ENCODE peak calls at places on chromosome X, in ten cellular contexts. M, X, C, E, K, S, U, G, B and J are unnamed samples.

GRCh38 chrX:79266702-79267101 is 100.4 kb downstream of the ITM2A start:
- DNase-seq in M (no peak), X (no peak), C (no peak), E (no peak), K (no peak), S (no peak), U (no peak), G (no peak), B (no peak), J (no peak)

GRCh38 chrX:41334866-41335589 is 1.1 kb downstream of the DDX3X start:
- DNase-seq in M (peak), X (no peak), C (no peak), E (peak), K (peak), S (peak), U (peak), G (peak), B (no peak), J (no peak)

GRCh38 chrX:11290673-11291072 is 2.5 kb upstream of the AMELX start:
- DNase-seq in M (no peak), X (no peak), C (no peak), E (no peak), K (no peak), S (no peak), U (no peak), G (no peak), B (no peak), J (no peak)

GRCh38 chrX:110167952-110168451 is 149.9 kb downstream of the AMMECR1 start:
- DNase-seq in M (no peak), X (no peak), C (no peak), E (peak), K (peak), S (peak), U (peak), G (no peak), B (no peak), J (no peak)

GRCh38 chrX:134999469-134999868 is 8.7 kb downstream of the SMIM10 start:
- DNase-seq in M (no peak), X (peak), C (peak), E (no peak), K (no peak), S (peak), U (no peak), G (peak), B (peak), J (peak)

GRCh38 chrX:108399427-108400165 is 38.6 kb downstream of the COL4A6 start:
- DNase-seq in M (no peak), X (no peak), C (no peak), E (no peak), K (no peak), S (peak), U (no peak), G (peak), B (peak), J (no peak)

GRCh38 chrX:9253211-9253610 is 211.6 kb upstream of the TBL1X start:
- DNase-seq in M (no peak), X (no peak), C (no peak), E (no peak), K (no peak), S (no peak), U (no peak), G (no peak), B (no peak), J (no peak)

GRCh38 chrX:128897611-128898010 is 625.7 kb downstream of the SMARCA1 start:
- DNase-seq in M (no peak), X (no peak), C (no peak), E (no peak), K (no peak), S (no peak), U (no peak), G (no peak), B (no peak), J (peak)

GRCh38 chrX:42289492-42290385 is 366.4 kb upstream of the CASK start:
- DNase-seq in M (no peak), X (no peak), C (no peak), E (no peak), K (no peak), S (no peak), U (no peak), G (no peak), B (no peak), J (no peak)

GRCh38 chrX:133726211-133726630 is 259.2 kb downstream of the GPC3 start:
- DNase-seq in M (no peak), X (no peak), C (peak), E (no peak), K (no peak), S (peak), U (no peak), G (peak), B (peak), J (peak)

GRCh38 chrX:153598541-153599191 is at the start of gene CCNQ:
- DNase-seq in M (no peak), X (no peak), C (no peak), E (peak), K (no peak), S (peak), U (no peak), G (peak), B (no peak), J (no peak)

GRCh38 chrX:12263211-12263610 is 124.9 kb downstream of the FRMPD4 start:
- DNase-seq in M (no peak), X (no peak), C (no peak), E (no peak), K (no peak), S (peak), U (no peak), G (no peak), B (no peak), J (no peak)

GRCh38 chrX:135528756-135529155 is 8.3 kb downstream of the INTS6L start:
- DNase-seq in M (no peak), X (no peak), C (no peak), E (no peak), K (no peak), S (no peak), U (no peak), G (no peak), B (no peak), J (no peak)

GRCh38 chrX:13646154-13646549 is 6.8 kb upstream of the TCEANC start:
- DNase-seq in M (no peak), X (no peak), C (peak), E (no peak), K (peak), S (peak), U (peak), G (peak), B (no peak), J (no peak)

GRCh38 chrX:43064096-43064495 is 286.1 kb upstream of the PPP1R2C start:
- DNase-seq in M (no peak), X (no peak), C (no peak), E (no peak), K (no peak), S (peak), U (no peak), G (no peak), B (no peak), J (no peak)

GRCh38 chrX:66262807-66263206 is 98.8 kb downstream of the HEPH start:
- DNase-seq in M (no peak), X (no peak), C (no peak), E (no peak), K (no peak), S (no peak), U (no peak), G (no peak), B (no peak), J (no peak)

GRCh38 chrX:50988649-50989048 is 78.1 kb downstream of the BMP15 start:
- DNase-seq in M (no peak), X (no peak), C (no peak), E (no peak), K (peak), S (peak), U (no peak), G (peak), B (no peak), J (no peak)

GRCh38 chrX:47514553-47515235 is 31.7 kb upstream of the ZNF41 start:
- DNase-seq in M (no peak), X (no peak), C (no peak), E (no peak), K (no peak), S (peak), U (no peak), G (peak), B (peak), J (no peak)

GRCh38 chrX:37879692-37880091 is 32.3 kb upstream of the DYNLT3 start:
- DNase-seq in M (no peak), X (no peak), C (no peak), E (no peak), K (no peak), S (peak), U (no peak), G (no peak), B (no peak), J (no peak)

GRCh38 chrX:103540145-103540544 is 20.9 kb upstream of the RAB40A start:
- DNase-seq in M (no peak), X (no peak), C (no peak), E (no peak), K (no peak), S (peak), U (no peak), G (no peak), B (peak), J (no peak)

GRCh38 chrX:132957211-132958085 is 981 bp downstream of the HS6ST2 start:
- DNase-seq in M (no peak), X (no peak), C (no peak), E (no peak), K (no peak), S (no peak), U (peak), G (peak), B (no peak), J (no peak)

GRCh38 chrX:11770320-11770719 is 12.3 kb downstream of the MSL3 start:
- DNase-seq in M (no peak), X (no peak), C (no peak), E (peak), K (no peak), S (peak), U (no peak), G (peak), B (no peak), J (no peak)